ENCODE peak calls at places on chromosomes 4 and X, in five cellular contexts. F is stomach, A is tibial nerve, T is SK-N-SH, J is A549. C is an unnamed sample.

GRCh38 chrX:106726485-106727437 is at the start of gene RNF128:
- DNase-seq in T (peak), A (no peak), F (peak), J (peak), C (peak)

GRCh38 chr4:141731481-141731880 is 95.1 kb downstream of the IL15 start:
- DNase-seq in F (no peak), J (no peak), T (no peak), A (no peak), C (no peak)

GRCh38 chr4:169665039-169665732 is 44.8 kb downstream of the CLCN3 start:
- DNase-seq in A (no peak), J (no peak), T (no peak), F (no peak), C (no peak)

GRCh38 chr4:53640576-53641459 is 49.5 kb upstream of the LNX1 start:
- DNase-seq in T (no peak), F (peak), J (no peak), A (no peak), C (no peak)

GRCh38 chr4:89563431-89563830 is 255.8 kb upstream of the GPRIN3 start:
- DNase-seq in J (no peak), F (no peak), T (no peak), A (no peak), C (no peak)

GRCh38 chr4:72564184-72564583 is 4.8 kb downstream of the ADAMTS3 start:
- DNase-seq in J (no peak), A (no peak), T (no peak), F (no peak), C (peak)

GRCh38 chr4:175419120-175419774 is 392.8 kb downstream of the GPM6A start:
- DNase-seq in A (no peak), J (peak), F (no peak), T (no peak), C (no peak)

GRCh38 chr4:108155373-108155772 is 13.4 kb downstream of the LEF1 start:
- DNase-seq in J (no peak), A (no peak), T (no peak), F (no peak), C (no peak)

GRCh38 chr4:150997141-150997540 is 17.9 kb downstream of the LRBA start:
- DNase-seq in J (no peak), A (no peak), T (no peak), F (no peak), C (no peak)

GRCh38 chr4:6201580-6202091 is 1.3 kb upstream of the JAKMIP1 start:
- DNase-seq in A (no peak), J (no peak), F (no peak), T (no peak), C (no peak)

GRCh38 chr4:119070301-119070700 is 65.3 kb upstream of the MYOZ2 start:
- DNase-seq in J (no peak), A (no peak), T (no peak), F (no peak), C (no peak)

GRCh38 chr4:165360041-165360782 is 18.6 kb upstream of the CPE start:
- DNase-seq in F (no peak), A (no peak), J (no peak), T (no peak), C (no peak)

GRCh38 chrX:72526534-72527508 is 45.8 kb downstream of the HDAC8 start:
- DNase-seq in A (no peak), T (no peak), J (no peak), F (no peak), C (no peak)

GRCh38 chr4:165718660-165719059 is 154.4 kb upstream of the TLL1 start:
- DNase-seq in A (no peak), T (no peak), J (no peak), F (no peak), C (no peak)

GRCh38 chr4:118942465-118942864 is 53.8 kb downstream of the SYNPO2 start:
- DNase-seq in T (peak), A (no peak), J (no peak), F (no peak), C (no peak)

GRCh38 chrX:80335062-80335830 is 85.0 kb upstream of the TENT5D start:
- DNase-seq in J (peak), F (peak), T (peak), A (peak), C (peak)

GRCh38 chr4:107645604-107646003 is 74.4 kb downstream of the PAPSS1 start:
- DNase-seq in T (no peak), A (no peak), F (no peak), J (no peak), C (no peak)

GRCh38 chrX:139691843-139692505 is 16.0 kb downstream of the MCF2 start:
- DNase-seq in A (no peak), F (no peak), T (peak), J (no peak), C (no peak)

GRCh38 chr4:82643994-82644730 is 82.4 kb upstream of the TMEM150C start:
- DNase-seq in J (peak), A (no peak), F (no peak), T (no peak), C (no peak)

GRCh38 chr4:80465238-80465637 is 129.7 kb downstream of the CFAP299 start:
- DNase-seq in T (no peak), J (no peak), A (no peak), F (no peak), C (no peak)

GRCh38 chrX:150536455-150537116 is 31.8 kb upstream of the MTM1 start:
- DNase-seq in F (no peak), T (no peak), A (no peak), J (peak), C (no peak)

GRCh38 chrX:78123190-78123589 is 16.3 kb downstream of the TAF9B start:
- DNase-seq in T (no peak), A (no peak), F (no peak), J (no peak), C (no peak)

GRCh38 chrX:48514868-48515460 is 6.2 kb downstream of the PORCN start:
- DNase-seq in A (no peak), J (no peak), F (no peak), T (no peak), C (no peak)

GRCh38 chrX:97854071-97854470 is 970.4 kb downstream of the RPA4 start:
- DNase-seq in T (no peak), F (no peak), J (no peak), A (no peak), C (no peak)

GRCh38 chr4:98951710-98952109 is 22.8 kb upstream of the EIF4E start:
- DNase-seq in T (no peak), J (no peak), F (no peak), A (no peak), C (no peak)
- TF ChIP-seq EP300 in T (no peak), J (no peak), F (no peak), A (no peak), C (no peak)

DNA sequence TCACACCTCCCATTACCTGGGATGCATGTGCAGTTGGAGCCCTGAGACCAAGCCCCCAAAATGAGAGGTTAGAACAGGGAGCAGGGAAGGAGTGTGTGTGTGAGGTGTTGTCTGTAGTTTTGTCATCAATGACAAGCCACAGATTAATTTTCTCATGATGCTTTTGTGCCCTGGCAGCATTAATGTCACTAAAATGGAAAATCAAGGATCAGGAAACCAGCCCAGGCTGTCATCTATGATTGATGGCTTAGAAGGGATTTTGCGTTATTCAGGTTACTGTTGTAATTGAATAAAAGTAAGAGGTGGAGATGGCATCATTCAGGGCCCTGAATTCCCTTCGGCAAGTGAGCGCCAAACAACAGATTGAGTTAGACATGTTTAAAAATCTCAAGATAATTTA is 130.5 kb upstream of the C1QTNF7 start:
- DNase-seq in J (no peak), T (no peak), F (no peak), A (no peak), C (no peak)
- TF ChIP-seq EP300 in J (no peak), T (no peak), F (no peak), A (no peak), C (no peak)

DNA sequence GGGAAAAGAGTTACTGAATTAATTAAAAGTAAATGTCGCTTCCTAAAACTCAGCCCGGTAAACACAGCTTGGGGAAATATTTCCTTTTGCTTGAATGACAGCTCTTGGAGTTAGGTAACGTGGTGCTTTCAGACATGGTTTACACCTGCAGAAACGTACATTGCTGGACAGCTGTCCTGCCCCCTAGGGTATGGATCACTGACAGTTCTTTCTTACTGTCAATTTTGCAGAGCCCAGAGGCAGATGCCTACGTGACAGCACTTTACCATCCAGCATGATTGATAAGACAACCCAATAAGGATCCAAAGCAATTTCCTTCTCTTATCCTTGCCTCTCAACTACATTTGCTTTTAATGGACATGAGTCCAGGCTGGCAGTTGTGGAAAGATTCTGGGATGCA is 334.5 kb downstream of the PACRGL start:
- DNase-seq in A (no peak), J (no peak), T (no peak), F (no peak), C (no peak)
- TF ChIP-seq EP300 in A (no peak), J (no peak), T (no peak), F (no peak), C (no peak)

DNA sequence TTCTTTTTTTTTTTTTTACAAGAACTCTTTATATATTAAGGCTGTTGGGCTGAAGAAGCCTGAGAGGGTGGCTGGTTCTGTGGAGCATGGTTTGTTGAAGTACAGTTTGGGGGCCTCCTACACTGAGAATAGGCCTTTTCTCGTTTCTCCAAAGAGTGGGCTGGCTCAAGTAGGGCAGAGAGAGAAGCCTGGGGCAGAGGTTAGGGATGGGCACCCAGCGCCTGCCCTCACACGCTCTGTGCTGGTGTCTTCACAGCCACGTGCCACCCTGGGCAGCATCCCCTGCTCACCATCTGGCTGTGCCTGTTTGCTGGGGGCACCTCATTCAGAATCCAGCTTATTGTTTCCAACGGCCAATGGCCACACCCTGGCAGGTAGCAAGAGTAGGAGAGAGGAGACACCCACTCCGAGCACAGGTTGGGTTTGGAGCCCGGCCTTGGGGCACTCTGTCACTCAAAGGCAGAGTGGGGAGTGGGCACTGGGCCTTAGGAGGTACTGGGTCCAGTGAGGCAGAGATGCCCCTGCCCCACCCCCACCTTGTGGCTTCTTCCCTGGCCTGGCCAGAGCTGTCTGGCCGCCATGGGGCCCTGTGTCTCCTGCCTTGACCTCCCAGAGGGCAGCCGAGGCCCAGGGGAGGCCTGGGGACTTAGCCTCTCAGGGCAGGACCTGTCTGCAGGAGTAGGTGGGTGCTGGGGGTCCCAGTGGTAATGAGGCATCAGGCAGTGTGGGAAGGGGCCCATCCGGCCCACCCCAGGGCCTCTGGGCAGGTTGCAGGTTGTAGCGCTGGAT is 2.9 kb downstream of the MSANTD1 start:
- DNase-seq in F (no peak), J (no peak), T (no peak), A (no peak), C (peak)
- TF ChIP-seq EP300 in F (no peak), J (no peak), T (no peak), A (no peak), C (no peak)

DNA sequence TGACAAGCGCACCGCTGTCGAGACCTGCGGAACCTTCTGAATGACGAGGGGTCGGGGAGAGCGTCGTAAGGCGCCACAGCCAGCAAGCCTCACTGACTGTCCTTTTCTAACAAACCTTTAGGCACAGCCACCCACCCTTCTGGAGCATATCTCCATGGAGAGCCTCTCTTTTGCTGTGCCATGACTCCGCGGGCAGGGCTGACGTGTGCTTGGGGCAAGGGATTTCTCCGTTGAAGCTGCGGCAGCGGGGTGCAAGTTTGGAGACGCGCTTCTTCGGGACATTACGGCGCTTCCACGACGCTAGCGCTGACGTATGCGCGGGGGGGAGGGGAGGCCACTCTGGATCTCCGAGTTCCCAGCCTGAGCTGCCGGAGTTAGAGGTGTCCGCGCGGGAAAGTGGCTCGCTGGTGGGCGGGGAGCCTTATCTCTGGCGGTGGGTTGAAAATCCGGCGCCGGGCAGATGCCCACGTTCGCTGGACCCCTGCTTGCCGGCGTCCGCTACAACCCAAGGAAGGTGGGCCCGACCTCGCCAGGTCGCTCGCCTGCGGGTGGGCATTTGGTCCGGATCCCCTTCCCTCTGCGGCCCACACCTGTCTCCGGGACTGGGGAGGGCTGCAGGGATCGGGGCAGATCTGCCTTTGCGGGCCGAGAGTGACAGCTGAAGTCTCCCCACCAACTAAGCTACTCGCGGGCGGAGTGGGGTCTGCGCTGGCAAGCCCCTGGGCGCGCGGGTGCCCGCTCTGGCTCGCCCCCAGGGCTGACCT is 540 bp upstream of the SLC10A7 start:
- DNase-seq in A (peak), T (peak), J (peak), F (peak), C (peak)
- TF ChIP-seq EP300 in A (peak), T (no peak), J (no peak), F (no peak), C (no peak)

C was measured in ovary.